ENCODE peak calls at places on chromosomes 11 and 22, in nine cellular contexts. V is GM23248; M is CD8-positive, alpha-beta memory T cell; J is right atrium auricular region; E is H1; G is IMR-90; U is CD4-positive, CD25-positive, alpha-beta regulatory T cell; Z is mesendoderm; O is pancreas. F is an unnamed sample.

GRCh38 chr11:41245704-41246398 is 213.6 kb downstream of the LRRC4C start:
- DNase-seq in V (no peak), M (no peak), J (no peak), E (no peak), G (no peak), U (no peak), Z (peak; percentile 42), O (no peak), F (no peak)

GRCh38 chr11:95920460-95921105 is 3.3 kb downstream of the MTMR2 start:
- DNase-seq in V (peak; percentile 66), M (no peak), J (no peak), E (no peak), G (peak; percentile 42), U (no peak), Z (no peak), O (no peak), F (no peak)

GRCh38 chr22:48947636-48948035 is 880.0 kb downstream of the BRD1 start:
- DNase-seq in V (no peak), M (no peak), J (peak; percentile 38), E (no peak), G (no peak), U (no peak), Z (no peak), O (peak; percentile 8), F (no peak)

GRCh38 chr22:38087855-38088254 is 3.9 kb upstream of the SLC16A8 start:
- DNase-seq in V (no peak), M (no peak), J (no peak), E (no peak), G (no peak), U (no peak), Z (no peak), O (no peak), F (no peak)

GRCh38 chr22:50474711-50475651 is at the start of gene SBF1:
- DNase-seq in V (peak; percentile 98), M (peak; percentile 86), J (peak; percentile 88), E (no peak), G (peak; percentile 84), U (peak; percentile 89), Z (peak; percentile 92), O (peak; percentile 97), F (peak; percentile 92)

GRCh38 chr11:72682238-72682872 is 8.1 kb upstream of the PDE2A start:
- DNase-seq in V (no peak), M (no peak), J (no peak), E (no peak), G (no peak), U (no peak), Z (no peak), O (no peak), F (no peak)

GRCh38 chr11:46296520-46297448 is 19.3 kb downstream of the CREB3L1 start:
- DNase-seq in V (peak; percentile 83), M (no peak), J (no peak), E (peak; percentile 86), G (peak; percentile 98), U (no peak), Z (peak; percentile 99), O (no peak), F (peak; percentile 65)

GRCh38 chr11:76838422-76839068 is 22.2 kb upstream of the ACER3 start:
- DNase-seq in V (peak; percentile 26), M (no peak), J (no peak), E (peak; percentile 47), G (no peak), U (no peak), Z (peak; percentile 90), O (no peak), F (peak; percentile 24)

GRCh38 chr11:128291043-128291442 is 296.3 kb downstream of the ETS1 start:
- DNase-seq in V (no peak), M (no peak), J (no peak), E (no peak), G (no peak), U (no peak), Z (no peak), O (no peak), F (no peak)

GRCh38 chr11:47257518-47258316 is at the start of gene NR1H3:
- DNase-seq in V (peak; percentile 73), M (no peak), J (peak; percentile 84), E (no peak), G (peak; percentile 66), U (no peak), Z (peak; percentile 91), O (peak; percentile 77), F (peak; percentile 87)

GRCh38 chr11:70029115-70029830 is 48.8 kb upstream of the ANO1 start:
- DNase-seq in V (no peak), M (no peak), J (no peak), E (no peak), G (no peak), U (no peak), Z (peak; percentile 55), O (no peak), F (no peak)
- H3K27ac ChIP-seq in V (no peak overlapping the region), M (no peak overlapping the region), J (peak overlapping the region; percentile 35), E (no peak overlapping the region), G (no peak overlapping the region), U (no peak overlapping the region), Z (no peak overlapping the region), O (no peak overlapping the region), F (peak overlapping the region; percentile 65)

GRCh38 chr11:133947298-133947905 is 9.4 kb downstream of the IGSF9B start:
- DNase-seq in V (peak; percentile 77), M (peak; percentile 35), J (no peak), E (no peak), G (peak; percentile 23), U (peak; percentile 78), Z (peak; percentile 90), O (peak; percentile 65), F (peak; percentile 57)
- H3K4me1 ChIP-seq in V (peaks cover 8% of the 10 kb centered on the region), M (peaks cover 61% of the 10 kb centered on the region), J (peaks cover 87% of the 10 kb centered on the region), E (peaks cover 57% of the 10 kb centered on the region), G (peaks cover 2% of the 10 kb centered on the region), U (peaks cover 58% of the 10 kb centered on the region), Z (peaks cover 28% of the 10 kb centered on the region), O (no peaks in the 10 kb centered on the region), F (peaks cover 89% of the 10 kb centered on the region)

GRCh38 chr11:117490911-117491310 is 163.3 kb downstream of the CEP164 start:
- DNase-seq in V (no peak), M (no peak), J (no peak), E (no peak), G (no peak), U (no peak), Z (no peak), O (peak; percentile 24), F (no peak)
- H3K27ac ChIP-seq in V (no peak overlapping the region), M (no peak overlapping the region), J (no peak overlapping the region), E (no peak overlapping the region), G (no peak overlapping the region), U (no peak overlapping the region), Z (no peak overlapping the region), O (no peak overlapping the region), F (no peak overlapping the region)

DNA sequence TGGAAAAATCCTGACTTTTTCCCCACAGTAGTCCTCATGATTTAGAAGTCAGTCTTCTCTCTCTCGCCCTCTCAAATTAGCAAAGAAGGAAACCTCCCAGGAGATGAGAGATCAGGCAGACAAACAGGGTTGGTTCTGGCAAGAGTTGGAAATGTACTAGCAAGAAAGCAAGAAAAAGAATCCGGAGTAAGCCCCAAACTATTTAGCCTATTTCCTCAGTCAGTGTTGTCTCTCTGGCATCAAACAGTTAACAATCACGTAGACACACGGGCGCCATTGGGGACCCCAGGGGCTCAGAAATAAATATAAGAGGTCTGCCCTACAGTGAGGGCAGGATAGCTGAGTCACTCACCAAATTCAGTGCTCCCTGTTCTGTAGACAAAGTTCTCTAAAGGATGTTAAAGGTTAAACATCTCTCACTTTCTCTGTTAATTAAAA is 4.7 kb downstream of the C11orf52 start:
- DNase-seq in V (peak; percentile 68), M (no peak), J (peak; percentile 56), E (no peak), G (peak; percentile 48), U (no peak), Z (peak; percentile 49), O (no peak), F (no peak)
- H3K4me1 ChIP-seq in V (peaks cover 35% of the 10 kb centered on the region), M (peaks cover 7% of the 10 kb centered on the region), J (peaks cover 69% of the 10 kb centered on the region), E (peaks cover 3% of the 10 kb centered on the region), G (peaks cover 17% of the 10 kb centered on the region), U (peaks cover 13% of the 10 kb centered on the region), Z (peaks cover 2% of the 10 kb centered on the region), O (peaks cover 45% of the 10 kb centered on the region), F (peaks cover 28% of the 10 kb centered on the region)

GRCh38 chr22:30591191-30591587 is 521 bp downstream of the PES1 start:
- DNase-seq in V (peak; percentile 82), M (no peak), J (no peak), E (no peak), G (peak; percentile 56), U (peak; percentile 21), Z (no peak), O (no peak), F (no peak)
- H3K27ac ChIP-seq in V (peak overlapping the region; percentile 88), M (peak overlapping the region; percentile 82), J (peak overlapping the region; percentile 82), E (peak overlapping the region; percentile 94), G (peak overlapping the region; percentile 67), U (peak overlapping the region; percentile 91), Z (no peak overlapping the region), O (peak overlapping the region; percentile 91), F (peak overlapping the region; percentile 82)

GRCh38 chr11:121964591-121964990 is 151.4 kb downstream of the BLID start:
- DNase-seq in V (peak; percentile 74), M (no peak), J (no peak), E (no peak), G (peak; percentile 64), U (no peak), Z (peak; percentile 3), O (no peak), F (no peak)

GRCh38 chr11:121958323-121958977 is 157.6 kb downstream of the BLID start:
- DNase-seq in V (no peak), M (no peak), J (no peak), E (no peak), G (no peak), U (no peak), Z (no peak), O (no peak), F (no peak)

GRCh38 chr11:121965330-121965729 is 150.7 kb downstream of the BLID start:
- DNase-seq in V (peak; percentile 57), M (no peak), J (no peak), E (no peak), G (peak; percentile 74), U (no peak), Z (no peak), O (no peak), F (no peak)

GRCh38 chr11:121958978-121959340 is 157.1 kb downstream of the BLID start:
- DNase-seq in V (no peak), M (no peak), J (no peak), E (no peak), G (peak; percentile 21), U (no peak), Z (no peak), O (no peak), F (no peak)

DNA sequence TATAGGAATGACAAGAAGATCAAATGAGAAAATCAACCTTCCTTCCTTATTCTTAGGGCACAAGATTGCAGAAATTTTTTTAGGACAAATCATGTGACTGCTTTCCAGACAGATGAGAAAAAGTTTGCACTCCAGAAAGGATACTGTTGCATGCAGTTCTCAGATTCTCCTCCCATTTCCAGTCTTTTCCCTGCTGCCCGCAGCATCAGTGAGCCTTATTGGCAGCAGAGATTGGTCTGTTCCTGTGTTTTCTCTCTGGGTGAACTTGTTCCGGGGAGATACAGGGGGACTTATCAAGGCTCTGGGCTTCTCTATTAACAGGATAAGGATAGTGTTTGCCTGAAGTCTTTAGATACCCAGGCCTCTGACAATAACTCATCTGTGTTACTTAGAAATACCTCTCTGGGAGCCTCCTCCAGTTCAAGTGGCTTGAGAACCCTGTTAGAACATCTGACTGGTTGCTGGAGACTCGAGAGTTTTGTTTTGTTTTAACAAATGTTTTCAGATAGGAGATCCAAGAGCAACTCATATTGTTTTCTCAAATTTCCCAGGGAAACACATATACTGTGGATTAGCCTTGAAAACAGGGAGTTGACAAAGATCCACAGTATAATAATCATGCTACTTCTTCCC is 154.7 kb downstream of the BLID start:
- DNase-seq in V (peak; percentile 49), M (no peak), J (no peak), E (no peak), G (peak; percentile 21), U (no peak), Z (no peak), O (no peak), F (no peak)
- H3K4me1 ChIP-seq in V (peaks cover 39% of the 10 kb centered on the region), M (no peaks in the 10 kb centered on the region), J (no peaks in the 10 kb centered on the region), E (no peaks in the 10 kb centered on the region), G (peaks cover 7% of the 10 kb centered on the region), U (no peaks in the 10 kb centered on the region), Z (no peaks in the 10 kb centered on the region), O (no peaks in the 10 kb centered on the region), F (peaks cover 6% of the 10 kb centered on the region)

F was measured in heart right ventricle.